ENCODE peak calls at places on chromosomes 16 and 17, in four cellular contexts. V is GM12878, G is HepG2, U is K562. L is an unnamed sample.

GRCh38 chr16:86078121-86078600 is 179.2 kb downstream of the IRF8 start:
- DNase-seq in V (no peak), G (no peak), U (peak), L (no peak)

GRCh38 chr17:73308017-73308823 is 3.6 kb downstream of the CDC42EP4 start:
- DNase-seq in V (no peak), G (peak), U (peak), L (no peak)

GRCh38 chr16:4215106-4215505 is 26.8 kb downstream of the SRL start:
- DNase-seq in V (no peak), G (no peak), U (no peak), L (no peak)

GRCh38 chr16:65754799-65755691 is 611.4 kb upstream of the CDH5 start:
- DNase-seq in V (no peak), G (no peak), U (no peak), L (no peak)

GRCh38 chr17:77358801-77359716 is 218.3 kb downstream of the SEC14L1 start:
- DNase-seq in V (no peak), G (no peak), U (no peak), L (no peak)

GRCh38 chr16:55323637-55324490 is at the start of gene IRX6:
- DNase-seq in V (no peak), G (no peak), U (peak), L (peak)

GRCh38 chr16:74562117-74562516 is 44.8 kb downstream of the GLG1 start:
- DNase-seq in V (no peak), G (no peak), U (no peak), L (no peak)

GRCh38 chr17:74277935-74278334 is 3.9 kb downstream of the DNAI2 start:
- DNase-seq in V (no peak), G (no peak), U (no peak), L (no peak)

GRCh38 chr16:57300387-57301125 is 16.1 kb upstream of the PLLP start:
- DNase-seq in V (peak), G (peak), U (peak), L (peak)

GRCh38 chr17:43814714-43815113 is 18.2 kb downstream of the MPP3 start:
- DNase-seq in V (no peak), G (no peak), U (no peak), L (no peak)

GRCh38 chr17:5237541-5238016 is 2.9 kb upstream of the SCIMP start:
- DNase-seq in V (peak), G (peak), U (peak), L (peak)

GRCh38 chr16:2770781-2771111 is 6.3 kb downstream of the ELOB start:
- DNase-seq in V (no peak), G (no peak), U (no peak), L (no peak)

GRCh38 chr17:16122697-16123434 is 92.5 kb downstream of the NCOR1 start:
- DNase-seq in V (no peak), G (no peak), U (no peak), L (no peak)

GRCh38 chr16:17470002-17470870 is 524 bp downstream of the XYLT1 start:
- DNase-seq in V (no peak), G (no peak), U (no peak), L (no peak)

DNA sequence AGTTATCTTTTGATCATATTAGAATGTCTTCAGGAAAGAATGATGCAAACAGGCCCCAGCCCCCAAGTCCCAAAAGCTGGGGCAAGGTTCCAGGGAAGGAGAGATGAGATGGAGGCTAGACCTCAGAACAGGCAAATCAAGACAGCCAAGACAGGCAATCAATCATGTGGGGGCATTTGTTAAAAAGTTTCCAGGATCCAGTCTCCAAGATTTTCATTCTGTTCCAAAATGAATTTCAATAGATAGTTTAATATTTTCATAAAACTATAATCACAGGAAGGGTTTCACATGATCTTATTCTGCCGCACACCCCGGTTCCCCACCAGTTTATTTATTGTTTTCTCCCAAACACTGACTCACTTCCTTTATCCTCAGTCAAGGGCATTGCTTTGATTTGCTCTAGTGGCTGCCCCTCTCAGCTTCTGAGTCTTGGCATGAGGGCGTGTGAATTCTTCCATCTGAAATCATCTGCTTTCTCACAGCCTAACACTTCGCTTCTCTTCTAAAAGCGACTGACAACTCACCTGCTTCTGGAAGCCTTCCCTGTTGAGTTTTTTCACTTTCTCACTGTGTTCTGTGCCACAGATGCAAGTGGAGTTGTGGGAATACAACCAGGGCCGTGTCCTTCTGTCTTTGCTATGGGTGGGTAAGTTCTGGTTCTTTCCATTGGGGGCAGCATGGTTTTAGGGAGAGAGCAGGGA is 12.2 kb upstream of the TERF2 start:
- DNase-seq in V (peak), G (peak), U (peak), L (peak)
- TF ChIP-seq BHLHE40 in V (no peak), G (no peak), U (no peak), L (no peak)

DNA sequence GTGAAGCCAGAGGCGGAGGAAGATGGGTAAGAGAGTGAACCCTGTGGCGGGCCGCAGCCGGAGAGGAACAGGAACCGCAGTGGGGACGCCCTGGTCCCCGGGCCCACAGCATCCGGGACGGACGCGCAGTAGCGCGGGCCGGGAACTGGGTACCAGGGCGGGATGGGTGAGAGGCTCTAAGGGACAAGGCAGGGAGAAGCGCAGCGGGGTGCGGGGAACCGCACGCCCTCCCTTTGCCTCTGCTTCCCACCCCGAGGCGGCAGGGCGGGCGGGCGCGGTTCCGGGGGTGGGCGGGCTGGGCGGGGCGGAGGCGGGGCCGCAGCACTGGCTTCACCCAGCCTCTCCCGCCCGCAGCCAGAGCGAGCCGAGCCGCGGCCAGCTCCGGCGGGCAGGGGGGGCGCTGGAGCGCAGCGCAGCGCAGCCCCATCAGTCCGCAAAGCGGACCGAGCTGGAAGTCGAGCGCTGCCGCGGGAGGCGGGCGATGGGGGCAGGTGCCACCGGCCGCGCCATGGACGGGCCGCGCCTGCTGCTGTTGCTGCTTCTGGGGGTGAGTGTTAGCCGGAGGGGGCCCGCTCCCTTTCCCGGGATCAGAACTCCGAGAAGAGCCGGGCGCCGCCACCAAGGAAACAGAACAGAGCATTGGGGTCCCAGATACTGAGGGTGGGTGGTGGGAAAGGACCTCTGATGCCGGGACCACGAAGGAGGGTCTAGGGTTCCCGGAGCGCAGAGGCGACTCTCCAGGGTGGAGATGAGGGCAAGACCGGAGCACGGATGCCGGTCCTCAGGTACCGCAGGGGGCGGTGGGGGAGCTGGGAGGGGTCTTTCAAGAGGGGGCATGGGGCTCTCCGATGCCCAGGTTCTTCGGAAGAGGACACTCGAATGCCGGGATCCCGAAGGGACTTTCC is at the start of gene NGFR:
- DNase-seq in V (no peak), G (no peak), U (peak), L (peak)
- TF ChIP-seq SP1 in V (no peak), G (no peak), U (no peak), L (no peak)

GRCh38 chr16:79154081-79154480 is 446.5 kb downstream of the MAF start:
- DNase-seq in V (no peak), G (no peak), U (no peak), L (no peak)
- TF ChIP-seq TARDBP in V (no peak), G (no peak), U (no peak), L (no peak)

GRCh38 chr17:1552911-1553310 is 9.7 kb downstream of the PITPNA start:
- DNase-seq in V (no peak), G (no peak), U (no peak), L (no peak)

GRCh38 chr17:1555618-1556471 is 6.7 kb downstream of the PITPNA start:
- DNase-seq in V (peak), G (no peak), U (no peak), L (no peak)

GRCh38 chr17:1557355-1558095 is 5.1 kb downstream of the PITPNA start:
- DNase-seq in V (no peak), G (no peak), U (no peak), L (no peak)

GRCh38 chr17:1553354-1554266 is 9.0 kb downstream of the PITPNA start:
- DNase-seq in V (no peak), G (no peak), U (no peak), L (no peak)

DNA sequence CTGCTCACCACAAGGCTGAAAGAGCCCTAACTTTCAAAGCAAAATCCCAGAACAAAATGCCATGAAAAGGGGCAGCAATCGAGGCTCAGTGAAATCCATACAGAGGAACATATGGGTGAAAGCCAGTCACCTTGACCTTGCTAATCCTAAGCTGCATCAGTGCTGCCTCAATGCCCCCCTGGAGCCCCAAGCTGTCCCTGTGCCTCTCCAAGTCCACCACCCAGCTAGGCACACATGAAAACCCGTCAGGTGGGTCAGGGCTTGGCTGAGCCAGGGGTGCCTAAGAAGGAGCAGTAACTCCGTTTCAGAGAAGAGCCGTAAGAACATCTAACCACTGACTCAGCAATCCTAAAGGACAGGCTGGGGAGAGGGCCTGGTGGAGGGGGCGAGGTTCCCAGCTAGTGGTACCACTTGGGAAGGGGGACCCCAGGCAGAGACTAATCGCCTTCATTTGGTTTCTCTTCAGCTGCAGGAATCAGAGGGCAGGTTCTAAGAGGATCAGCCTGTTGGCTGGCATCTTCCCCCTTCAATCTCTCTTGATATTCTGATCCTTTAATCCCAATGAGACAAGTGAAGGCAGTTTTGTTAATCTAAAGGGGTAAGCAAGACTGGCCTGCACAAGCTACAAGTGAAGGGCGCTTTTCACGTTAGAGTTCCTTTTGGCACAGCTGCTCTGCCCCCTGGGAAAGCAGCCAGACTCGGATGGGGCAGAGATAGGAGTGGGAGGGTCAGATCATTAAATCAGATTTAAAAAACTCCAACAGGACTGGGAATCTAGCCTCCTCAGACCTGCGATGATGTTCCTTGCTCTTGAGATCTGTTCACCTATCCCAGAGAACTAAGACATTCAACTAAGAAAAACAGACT is 7.6 kb downstream of the PITPNA start:
- DNase-seq in V (no peak), G (no peak), U (no peak), L (no peak)
- TF ChIP-seq BHLHE40 in V (no peak), G (no peak), U (no peak), L (no peak)

DNA sequence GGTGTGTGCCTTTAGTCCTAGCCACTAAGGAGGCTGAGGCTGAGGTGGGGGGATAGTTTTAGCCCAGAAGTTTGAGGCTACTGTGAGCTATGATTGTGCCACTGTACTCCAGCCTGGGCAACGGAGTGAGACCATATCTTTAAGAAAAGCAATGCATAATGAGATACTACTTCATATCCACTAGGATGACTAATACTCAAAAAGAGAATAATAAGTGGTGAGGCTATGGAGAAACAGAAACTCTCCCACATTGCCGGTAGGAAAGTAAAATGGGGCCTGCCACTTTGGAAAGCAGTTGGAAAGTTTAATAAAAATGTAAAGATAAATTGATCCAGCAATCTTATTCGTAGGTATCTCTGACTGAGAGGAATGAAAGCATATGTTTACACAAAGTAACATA is 4.6 kb upstream of the NPIPB2 start:
- DNase-seq in V (no peak), G (no peak), U (no peak), L (no peak)
- TF ChIP-seq SP1 in V (no peak), G (no peak), U (no peak), L (no peak)